ENCODE peak calls at places on chromosomes 13 and 19, in nine cellular contexts. One of them, this sample, is unnamed.

GRCh38 chr19:29568036-29568788 is 37.9 kb upstream of the POP4 start:
- DNase-seq in non-pigmented ciliary epithelial cell: no peak
- DNase-seq in MV-4-11: no peak
- DNase-seq in COR-L47: no peak
- DNase-seq in brain microvascular endothelial cell: no peak
- DNase-seq in NCI-H460: no peak
- DNase-seq in T-cell: no peak
- DNase-seq in effector memory CD4-positive, alpha-beta T cell: no peak
- DNase-seq in AG09319: no peak
- DNase-seq in this sample: no peak

GRCh38 chr13:65854431-65854830 is 1375.7 kb downstream of the PCDH9 start:
- DNase-seq in MV-4-11: no peak
- DNase-seq in NCI-H460: no peak
- DNase-seq in COR-L47: no peak
- DNase-seq in effector memory CD4-positive, alpha-beta T cell: no peak
- DNase-seq in T-cell: no peak
- DNase-seq in brain microvascular endothelial cell: no peak
- DNase-seq in non-pigmented ciliary epithelial cell: no peak
- DNase-seq in AG09319: no peak
- DNase-seq in this sample: no peak

GRCh38 chr13:47903836-47904235 is 97.2 kb downstream of the SUCLA2 start:
- DNase-seq in COR-L47: no peak
- DNase-seq in non-pigmented ciliary epithelial cell: no peak
- DNase-seq in NCI-H460: no peak
- DNase-seq in MV-4-11: peak
- DNase-seq in effector memory CD4-positive, alpha-beta T cell: no peak
- DNase-seq in AG09319: no peak
- DNase-seq in brain microvascular endothelial cell: peak
- DNase-seq in T-cell: no peak
- DNase-seq in this sample: peak

GRCh38 chr13:87677334-87678234 is 6.4 kb downstream of the SLITRK5 start:
- DNase-seq in T-cell: peak
- DNase-seq in non-pigmented ciliary epithelial cell: no peak
- DNase-seq in COR-L47: peak
- DNase-seq in MV-4-11: no peak
- DNase-seq in NCI-H460: no peak
- DNase-seq in brain microvascular endothelial cell: no peak
- DNase-seq in AG09319: no peak
- DNase-seq in effector memory CD4-positive, alpha-beta T cell: no peak
- DNase-seq in this sample: no peak

GRCh38 chr13:25874907-25875306 is 176.9 kb downstream of the SHISA2 start:
- DNase-seq in T-cell: peak
- DNase-seq in non-pigmented ciliary epithelial cell: no peak
- DNase-seq in NCI-H460: no peak
- DNase-seq in AG09319: no peak
- DNase-seq in effector memory CD4-positive, alpha-beta T cell: peak
- DNase-seq in COR-L47: no peak
- DNase-seq in brain microvascular endothelial cell: no peak
- DNase-seq in MV-4-11: peak
- DNase-seq in this sample: no peak

GRCh38 chr13:34391071-34391470 is 551.0 kb upstream of the NBEA start:
- DNase-seq in non-pigmented ciliary epithelial cell: no peak
- DNase-seq in COR-L47: no peak
- DNase-seq in NCI-H460: no peak
- DNase-seq in effector memory CD4-positive, alpha-beta T cell: no peak
- DNase-seq in T-cell: no peak
- DNase-seq in AG09319: no peak
- DNase-seq in MV-4-11: no peak
- DNase-seq in brain microvascular endothelial cell: peak
- DNase-seq in this sample: no peak

GRCh38 chr19:10535613-10536012 is 8.1 kb upstream of the ATG4D start:
- DNase-seq in NCI-H460: no peak
- DNase-seq in non-pigmented ciliary epithelial cell: no peak
- DNase-seq in COR-L47: no peak
- DNase-seq in AG09319: no peak
- DNase-seq in MV-4-11: no peak
- DNase-seq in effector memory CD4-positive, alpha-beta T cell: no peak
- DNase-seq in T-cell: no peak
- DNase-seq in brain microvascular endothelial cell: no peak
- DNase-seq in this sample: no peak

GRCh38 chr13:110001622-110002275 is 215.4 kb upstream of the IRS2 start:
- DNase-seq in brain microvascular endothelial cell: peak
- DNase-seq in MV-4-11: no peak
- DNase-seq in AG09319: no peak
- DNase-seq in non-pigmented ciliary epithelial cell: no peak
- DNase-seq in COR-L47: no peak
- DNase-seq in effector memory CD4-positive, alpha-beta T cell: no peak
- DNase-seq in T-cell: no peak
- DNase-seq in NCI-H460: no peak
- DNase-seq in this sample: peak

GRCh38 chr19:36363845-36364244 is 15.2 kb downstream of the ZFP14 start:
- DNase-seq in non-pigmented ciliary epithelial cell: no peak
- DNase-seq in effector memory CD4-positive, alpha-beta T cell: no peak
- DNase-seq in brain microvascular endothelial cell: no peak
- DNase-seq in T-cell: no peak
- DNase-seq in AG09319: no peak
- DNase-seq in COR-L47: no peak
- DNase-seq in NCI-H460: no peak
- DNase-seq in MV-4-11: no peak
- DNase-seq in this sample: no peak

GRCh38 chr13:50450279-50450678 is 393.2 kb downstream of the DLEU7 start:
- DNase-seq in brain microvascular endothelial cell: no peak
- DNase-seq in MV-4-11: no peak
- DNase-seq in non-pigmented ciliary epithelial cell: no peak
- DNase-seq in NCI-H460: no peak
- DNase-seq in T-cell: no peak
- DNase-seq in COR-L47: no peak
- DNase-seq in AG09319: no peak
- DNase-seq in effector memory CD4-positive, alpha-beta T cell: no peak
- DNase-seq in this sample: no peak

GRCh38 chr19:51799998-51800848 is 5.3 kb downstream of the FPR3 start:
- DNase-seq in AG09319: no peak
- DNase-seq in COR-L47: no peak
- DNase-seq in T-cell: no peak
- DNase-seq in NCI-H460: no peak
- DNase-seq in brain microvascular endothelial cell: peak
- DNase-seq in MV-4-11: no peak
- DNase-seq in effector memory CD4-positive, alpha-beta T cell: no peak
- DNase-seq in non-pigmented ciliary epithelial cell: peak
- DNase-seq in this sample: no peak

GRCh38 chr19:53873451-53874383 is 6.0 kb downstream of the MYADM start:
- DNase-seq in COR-L47: no peak
- DNase-seq in MV-4-11: no peak
- DNase-seq in NCI-H460: no peak
- DNase-seq in non-pigmented ciliary epithelial cell: no peak
- DNase-seq in brain microvascular endothelial cell: no peak
- DNase-seq in effector memory CD4-positive, alpha-beta T cell: peak
- DNase-seq in AG09319: no peak
- DNase-seq in T-cell: no peak
- DNase-seq in this sample: no peak

GRCh38 chr13:59823495-59823894 is 340.2 kb downstream of the DIAPH3 start:
- DNase-seq in AG09319: no peak
- DNase-seq in MV-4-11: no peak
- DNase-seq in brain microvascular endothelial cell: peak
- DNase-seq in non-pigmented ciliary epithelial cell: peak
- DNase-seq in effector memory CD4-positive, alpha-beta T cell: no peak
- DNase-seq in NCI-H460: no peak
- DNase-seq in T-cell: no peak
- DNase-seq in COR-L47: no peak
- DNase-seq in this sample: peak

GRCh38 chr19:16619456-16619855 is 8.5 kb downstream of the MED26 start:
- DNase-seq in brain microvascular endothelial cell: no peak
- DNase-seq in MV-4-11: no peak
- DNase-seq in NCI-H460: no peak
- DNase-seq in AG09319: no peak
- DNase-seq in non-pigmented ciliary epithelial cell: no peak
- DNase-seq in T-cell: no peak
- DNase-seq in effector memory CD4-positive, alpha-beta T cell: no peak
- DNase-seq in COR-L47: no peak
- DNase-seq in this sample: no peak

GRCh38 chr19:12779162-12779993 is 4.0 kb upstream of the HOOK2 start:
- DNase-seq in AG09319: peak
- DNase-seq in brain microvascular endothelial cell: peak
- DNase-seq in NCI-H460: no peak
- DNase-seq in T-cell: no peak
- DNase-seq in COR-L47: peak
- DNase-seq in MV-4-11: peak
- DNase-seq in effector memory CD4-positive, alpha-beta T cell: no peak
- DNase-seq in non-pigmented ciliary epithelial cell: no peak
- DNase-seq in this sample: no peak

GRCh38 chr13:48896312-48896711 is 79.4 kb upstream of the FNDC3A start:
- DNase-seq in non-pigmented ciliary epithelial cell: no peak
- DNase-seq in AG09319: no peak
- DNase-seq in brain microvascular endothelial cell: peak
- DNase-seq in NCI-H460: no peak
- DNase-seq in T-cell: no peak
- DNase-seq in COR-L47: no peak
- DNase-seq in MV-4-11: peak
- DNase-seq in effector memory CD4-positive, alpha-beta T cell: no peak
- DNase-seq in this sample: no peak

GRCh38 chr19:48169585-48169973 is 565 bp downstream of the LIG1 start:
- DNase-seq in T-cell: peak
- DNase-seq in NCI-H460: peak
- DNase-seq in COR-L47: peak
- DNase-seq in effector memory CD4-positive, alpha-beta T cell: peak
- DNase-seq in MV-4-11: peak
- DNase-seq in non-pigmented ciliary epithelial cell: no peak
- DNase-seq in AG09319: peak
- DNase-seq in brain microvascular endothelial cell: peak
- DNase-seq in this sample: no peak

GRCh38 chr19:13705928-13706447 is 58.3 kb upstream of the MRI1 start:
- DNase-seq in brain microvascular endothelial cell: no peak
- DNase-seq in AG09319: no peak
- DNase-seq in T-cell: no peak
- DNase-seq in NCI-H460: no peak
- DNase-seq in MV-4-11: no peak
- DNase-seq in non-pigmented ciliary epithelial cell: no peak
- DNase-seq in COR-L47: no peak
- DNase-seq in effector memory CD4-positive, alpha-beta T cell: no peak
- DNase-seq in this sample: no peak

GRCh38 chr13:47175172-47175806 is 278.4 kb upstream of the HTR2A start:
- DNase-seq in non-pigmented ciliary epithelial cell: peak
- DNase-seq in AG09319: peak
- DNase-seq in effector memory CD4-positive, alpha-beta T cell: no peak
- DNase-seq in NCI-H460: no peak
- DNase-seq in COR-L47: no peak
- DNase-seq in MV-4-11: peak
- DNase-seq in T-cell: no peak
- DNase-seq in brain microvascular endothelial cell: peak
- DNase-seq in this sample: peak

GRCh38 chr19:48835734-48836088 is 580 bp downstream of the HSD17B14 start:
- DNase-seq in NCI-H460: peak
- DNase-seq in non-pigmented ciliary epithelial cell: no peak
- DNase-seq in MV-4-11: peak
- DNase-seq in brain microvascular endothelial cell: peak
- DNase-seq in T-cell: peak
- DNase-seq in COR-L47: peak
- DNase-seq in AG09319: peak
- DNase-seq in effector memory CD4-positive, alpha-beta T cell: peak
- DNase-seq in this sample: no peak

GRCh38 chr19:56942749-56943148 is 102.2 kb upstream of the PEG3 start:
- DNase-seq in MV-4-11: no peak
- DNase-seq in COR-L47: no peak
- DNase-seq in NCI-H460: no peak
- DNase-seq in brain microvascular endothelial cell: no peak
- DNase-seq in non-pigmented ciliary epithelial cell: no peak
- DNase-seq in effector memory CD4-positive, alpha-beta T cell: no peak
- DNase-seq in AG09319: no peak
- DNase-seq in T-cell: no peak
- DNase-seq in this sample: no peak

GRCh38 chr13:51944428-51944827 is 66.8 kb downstream of the ATP7B start:
- DNase-seq in MV-4-11: no peak
- DNase-seq in non-pigmented ciliary epithelial cell: no peak
- DNase-seq in T-cell: no peak
- DNase-seq in brain microvascular endothelial cell: no peak
- DNase-seq in effector memory CD4-positive, alpha-beta T cell: no peak
- DNase-seq in NCI-H460: no peak
- DNase-seq in AG09319: no peak
- DNase-seq in COR-L47: no peak
- DNase-seq in this sample: no peak

GRCh38 chr13:73060251-73061160 is 1.7 kb downstream of the KLF5 start:
- DNase-seq in MV-4-11: no peak
- DNase-seq in COR-L47: peak
- DNase-seq in AG09319: peak
- DNase-seq in effector memory CD4-positive, alpha-beta T cell: no peak
- DNase-seq in brain microvascular endothelial cell: peak
- DNase-seq in NCI-H460: peak
- DNase-seq in non-pigmented ciliary epithelial cell: peak
- DNase-seq in T-cell: no peak
- DNase-seq in this sample: peak

GRCh38 chr19:15538774-15539173 is 30.4 kb downstream of the CYP4F22 start:
- DNase-seq in AG09319: no peak
- DNase-seq in T-cell: no peak
- DNase-seq in brain microvascular endothelial cell: no peak
- DNase-seq in NCI-H460: no peak
- DNase-seq in MV-4-11: no peak
- DNase-seq in COR-L47: no peak
- DNase-seq in effector memory CD4-positive, alpha-beta T cell: no peak
- DNase-seq in non-pigmented ciliary epithelial cell: no peak
- DNase-seq in this sample: no peak

GRCh38 chr13:20182231-20182846 is 10.4 kb downstream of the GJB2 start:
- DNase-seq in COR-L47: peak
- DNase-seq in brain microvascular endothelial cell: peak
- DNase-seq in non-pigmented ciliary epithelial cell: peak
- DNase-seq in NCI-H460: peak
- DNase-seq in MV-4-11: peak
- DNase-seq in effector memory CD4-positive, alpha-beta T cell: peak
- DNase-seq in T-cell: peak
- DNase-seq in AG09319: no peak
- DNase-seq in this sample: peak

GRCh38 chr13:89082623-89083022 is 1411.5 kb downstream of the SLITRK5 start:
- DNase-seq in brain microvascular endothelial cell: no peak
- DNase-seq in NCI-H460: no peak
- DNase-seq in COR-L47: no peak
- DNase-seq in effector memory CD4-positive, alpha-beta T cell: no peak
- DNase-seq in AG09319: no peak
- DNase-seq in MV-4-11: peak
- DNase-seq in T-cell: no peak
- DNase-seq in non-pigmented ciliary epithelial cell: no peak
- DNase-seq in this sample: no peak

GRCh38 chr13:27496851-27497250 is 46.5 kb upstream of the MTIF3 start:
- DNase-seq in effector memory CD4-positive, alpha-beta T cell: no peak
- DNase-seq in NCI-H460: no peak
- DNase-seq in MV-4-11: no peak
- DNase-seq in T-cell: no peak
- DNase-seq in non-pigmented ciliary epithelial cell: no peak
- DNase-seq in COR-L47: peak
- DNase-seq in brain microvascular endothelial cell: no peak
- DNase-seq in AG09319: no peak
- DNase-seq in this sample: no peak

GRCh38 chr19:31527443-31527842 is 178.2 kb upstream of the TSHZ3 start:
- DNase-seq in NCI-H460: no peak
- DNase-seq in AG09319: no peak
- DNase-seq in MV-4-11: no peak
- DNase-seq in non-pigmented ciliary epithelial cell: no peak
- DNase-seq in brain microvascular endothelial cell: no peak
- DNase-seq in COR-L47: no peak
- DNase-seq in effector memory CD4-positive, alpha-beta T cell: no peak
- DNase-seq in T-cell: no peak
- DNase-seq in this sample: no peak

GRCh38 chr13:36530861-36531590 is 98.7 kb downstream of the CCNA1 start:
- DNase-seq in MV-4-11: no peak
- DNase-seq in NCI-H460: no peak
- DNase-seq in effector memory CD4-positive, alpha-beta T cell: no peak
- DNase-seq in brain microvascular endothelial cell: no peak
- DNase-seq in non-pigmented ciliary epithelial cell: no peak
- DNase-seq in COR-L47: no peak
- DNase-seq in T-cell: no peak
- DNase-seq in AG09319: no peak
- DNase-seq in this sample: no peak

GRCh38 chr13:101211261-101211660 is 205.0 kb downstream of the NALCN start:
- DNase-seq in MV-4-11: no peak
- DNase-seq in NCI-H460: peak
- DNase-seq in COR-L47: no peak
- DNase-seq in brain microvascular endothelial cell: no peak
- DNase-seq in AG09319: no peak
- DNase-seq in T-cell: no peak
- DNase-seq in non-pigmented ciliary epithelial cell: peak
- DNase-seq in effector memory CD4-positive, alpha-beta T cell: no peak
- DNase-seq in this sample: no peak

GRCh38 chr19:21202865-21203494 is 61.1 kb downstream of the ZNF431 start:
- DNase-seq in AG09319: peak
- DNase-seq in NCI-H460: no peak
- DNase-seq in non-pigmented ciliary epithelial cell: no peak
- DNase-seq in brain microvascular endothelial cell: no peak
- DNase-seq in COR-L47: peak
- DNase-seq in T-cell: peak
- DNase-seq in effector memory CD4-positive, alpha-beta T cell: no peak
- DNase-seq in MV-4-11: peak
- DNase-seq in this sample: no peak